ENCODE peak calls at places on chromosomes 13 and 19, in ten cellular contexts. O is activated T-cell treated with anti-CD3 and anti-CD28 coated beads, Interleukin-2, amount 50 U/mL, for 24 hours; Z is AML-193; Q is body of pancreas; H is osteocyte; T is Right ventricle myocardium superior; W is activated T-helper 2 cell treated with anti-CD3 and anti-CD28 coated beads, Interferon-gamma antibody, Interleukin-2, Interleukin-4, amounts not matched to agents 10 μg/mL and 5 μg/mL and 100 μg/mL, durations not matched to agents 14 hours and 24 hours and 36 hours; B is HuH-7.5; V is esophagus squamous epithelium; X is NCI-H69. C is an unnamed sample.

GRCh38 chr13:26502826-26503225 is 54.7 kb upstream of the WASF3 start:
- DNase-seq in T (no peak), X (peak; percentile 18), O (peak; percentile 43), Q (peak; percentile 16), V (no peak), W (peak; percentile 22), B (no peak), H (no peak), Z (no peak), C (no peak)

GRCh38 chr19:1685046-1685445 is 32.6 kb upstream of the TCF3 start:
- DNase-seq in X (no peak), B (no peak), H (no peak), T (no peak), W (no peak), Z (no peak), V (no peak), Q (no peak), O (no peak), C (no peak)

GRCh38 chr13:114009590-114010400 is 35.9 kb upstream of the C13orf46 start:
- DNase-seq in X (no peak), H (no peak), Z (no peak), W (no peak), B (no peak), T (peak; percentile 30), O (no peak), V (no peak), Q (no peak), C (no peak)

GRCh38 chr19:2770055-2771013 is 12.7 kb downstream of the SGTA start:
- DNase-seq in B (no peak), T (peak; percentile 76), X (no peak), O (no peak), V (no peak), Q (no peak), Z (no peak), W (no peak), H (no peak), C (no peak)

GRCh38 chr19:20359933-20360720 is 193.1 kb downstream of the ZNF486 start:
- DNase-seq in O (no peak), X (peak; percentile 39), W (no peak), T (no peak), Z (no peak), B (no peak), H (no peak), Q (peak; percentile 71), V (no peak), C (no peak)

GRCh38 chr13:77980592-77980991 is 62.0 kb upstream of the EDNRB start:
- DNase-seq in Z (no peak), W (no peak), X (no peak), B (no peak), V (no peak), T (no peak), H (no peak), Q (no peak), O (no peak), C (no peak)

GRCh38 chr13:79995334-79995733 is 345.6 kb downstream of the SPRY2 start:
- DNase-seq in B (no peak), W (no peak), H (no peak), V (no peak), Z (no peak), Q (no peak), T (no peak), O (no peak), X (no peak), C (no peak)

GRCh38 chr19:8697671-8698432 is 743 bp downstream of the ACTL9 start:
- DNase-seq in Q (no peak), Z (no peak), O (no peak), V (no peak), T (no peak), H (peak; percentile 86), W (no peak), B (no peak), X (no peak), C (no peak)

GRCh38 chr13:109622006-109622405 is 164.4 kb downstream of the IRS2 start:
- DNase-seq in H (no peak), W (no peak), V (no peak), B (no peak), Q (no peak), T (no peak), X (no peak), Z (no peak), O (no peak), C (no peak)

C was measured in SIG-M5.